ENCODE peak calls at places on chromosome 20, in four cellular contexts. P is HepG2, J is K562, F is GM12878. K is an unnamed sample.

GRCh38 chr20:6746901-6747609 is 20.4 kb upstream of the BMP2 start:
- DNase-seq in P (peak; percentile 25), J (no peak), F (peak; percentile 45), K (no peak)

GRCh38 chr20:18679020-18679419 is 91.2 kb downstream of the DTD1 start:
- DNase-seq in P (no peak), J (no peak), F (no peak), K (no peak)

GRCh38 chr20:21214431-21214830 is 88.5 kb downstream of the KIZ start:
- DNase-seq in P (peak; percentile 18), J (no peak), F (no peak), K (no peak)

GRCh38 chr20:48298851-48299484 is 513.7 kb upstream of the SULF2 start:
- DNase-seq in P (peak; percentile 73), J (no peak), F (no peak), K (no peak)

GRCh38 chr20:38202982-38203293 is 37.9 kb upstream of the TGM2 start:
- DNase-seq in P (no peak), J (no peak), F (no peak), K (no peak)

GRCh38 chr20:24504331-24505285 is 35.2 kb downstream of the SYNDIG1 start:
- DNase-seq in P (no peak), J (no peak), F (no peak), K (peak; percentile 30)

GRCh38 chr20:19492937-19493336 is 265.1 kb upstream of the RIN2 start:
- DNase-seq in P (no peak), J (no peak), F (no peak), K (no peak)

GRCh38 chr20:7379621-7380220 is 560.5 kb downstream of the HAO1 start:
- DNase-seq in P (no peak), J (no peak), F (no peak), K (no peak)

GRCh38 chr20:57901526-57901925 is 191.7 kb upstream of the PMEPA1 start:
- DNase-seq in P (no peak), J (no peak), F (no peak), K (no peak)

GRCh38 chr20:58374906-58375760 is 13.9 kb upstream of the VAPB start:
- DNase-seq in P (no peak), J (no peak), F (no peak), K (peak; percentile 60)

GRCh38 chr20:51384854-51385253 is 157.7 kb downstream of the NFATC2 start:
- DNase-seq in P (no peak), J (no peak), F (no peak), K (no peak)

GRCh38 chr20:13220194-13220856 is 749 bp upstream of the ISM1 start:
- DNase-seq in P (no peak), J (no peak), F (no peak), K (peak; percentile 81)

GRCh38 chr20:23606652-23607049 is 934 bp upstream of the CST9 start:
- DNase-seq in P (peak; percentile 77), J (peak; percentile 67), F (no peak), K (peak; percentile 95)

GRCh38 chr20:44973053-44973452 is 6.7 kb downstream of the STK4 start:
- DNase-seq in P (no peak), J (no peak), F (no peak), K (no peak)

GRCh38 chr20:60262967-60263603 is 304.9 kb downstream of the CDH26 start:
- DNase-seq in P (peak; percentile 29), J (peak; percentile 75), F (no peak), K (peak; percentile 34)

GRCh38 chr20:43975096-43975768 is 60.6 kb downstream of the TOX2 start:
- DNase-seq in P (no peak), J (no peak), F (no peak), K (no peak)

GRCh38 chr20:19888269-19888669 is 128.9 kb upstream of the NAA20 start:
- DNase-seq in P (no peak), J (no peak), F (no peak), K (no peak)

GRCh38 chr20:57977588-57977987 is 250.9 kb downstream of the ANKRD60 start:
- DNase-seq in P (no peak), J (no peak), F (no peak), K (no peak)

GRCh38 chr20:47905628-47906487 is 120.6 kb upstream of the SULF2 start:
- DNase-seq in P (no peak), J (no peak), F (no peak), K (no peak)

GRCh38 chr20:40414843-40415615 is 274.0 kb downstream of the MAFB start:
- DNase-seq in P (no peak), J (no peak), F (no peak), K (no peak)

GRCh38 chr20:22490287-22491187 is 93.8 kb downstream of the FOXA2 start:
- DNase-seq in P (peak; percentile 100), J (no peak), F (no peak), K (no peak)

GRCh38 chr20:9457055-9457454 is 57.3 kb upstream of the LAMP5 start:
- DNase-seq in P (no peak), J (no peak), F (peak; percentile 62), K (no peak)

GRCh38 chr20:9460518-9460917 is 53.9 kb upstream of the LAMP5 start:
- DNase-seq in P (no peak), J (no peak), F (no peak), K (no peak)

GRCh38 chr20:9454781-9455180 is 59.6 kb upstream of the LAMP5 start:
- DNase-seq in P (no peak), J (no peak), F (no peak), K (no peak)

DNA sequence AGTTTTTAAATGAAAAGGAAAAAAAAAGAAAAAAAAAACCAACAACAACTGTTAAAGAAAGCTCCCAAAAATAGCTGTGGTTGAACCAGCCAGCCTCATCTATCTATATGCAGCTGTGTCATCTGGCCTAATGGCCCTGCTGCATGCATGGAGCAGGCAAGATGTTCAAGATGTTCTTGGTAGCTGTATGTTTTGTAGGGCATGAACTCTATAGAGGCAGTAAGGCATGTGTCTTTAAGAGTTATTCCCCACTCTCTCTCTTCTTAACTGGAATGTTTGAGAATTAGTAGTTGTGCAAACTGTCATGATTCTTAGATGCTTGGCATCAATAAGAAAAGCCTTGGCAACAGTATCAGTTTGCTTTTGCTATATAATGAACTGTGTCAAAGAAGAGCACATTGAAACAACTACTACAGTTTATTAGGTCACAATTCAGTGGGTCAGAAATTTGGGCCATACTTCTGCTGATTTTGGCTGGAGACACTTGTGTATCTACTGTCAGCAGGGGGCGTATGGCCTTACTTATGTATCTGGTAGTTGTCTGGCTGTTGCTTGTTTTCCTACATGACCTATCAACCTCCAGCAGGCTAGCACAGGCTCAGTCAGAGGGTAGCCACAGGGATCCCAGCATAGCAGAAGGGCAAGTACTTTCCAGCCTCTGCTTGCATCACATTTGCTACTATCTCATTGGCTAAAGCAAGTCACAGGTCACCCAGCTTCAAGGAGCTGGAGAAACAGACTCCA is 56.1 kb upstream of the LAMP5 start:
- DNase-seq in P (peak; percentile 59), J (no peak), F (peak; percentile 34), K (no peak)
- TF ChIP-seq CTCF in P (peak; percentile 62), J (peak; percentile 15), F (peak; percentile 37), K (no peak)

GRCh38 chr20:35451295-35451694 is 4.1 kb upstream of the CEP250 start:
- DNase-seq in P (no peak), J (no peak), F (no peak), K (no peak)
- TF ChIP-seq BRCA1 in P (no peak), J (no peak), F (no peak), K (no peak)

GRCh38 chr20:3767434-3768341 is at the start of gene ADISSP:
- DNase-seq in P (peak; percentile 99), J (peak; percentile 98), F (peak; percentile 91), K (peak; percentile 97)
- TF ChIP-seq CTCF in P (peak; percentile 74), J (peak; percentile 20), F (peak; percentile 14), K (no peak)

GRCh38 chr20:787827-788226 is 19.5 kb upstream of the SLC52A3 start:
- DNase-seq in P (no peak), J (no peak), F (no peak), K (no peak)

GRCh38 chr20:796916-797315 is 28.6 kb upstream of the SLC52A3 start:
- DNase-seq in P (no peak), J (no peak), F (no peak), K (no peak)

GRCh38 chr20:791056-791455 is 22.8 kb upstream of the SLC52A3 start:
- DNase-seq in P (no peak), J (no peak), F (no peak), K (no peak)

DNA sequence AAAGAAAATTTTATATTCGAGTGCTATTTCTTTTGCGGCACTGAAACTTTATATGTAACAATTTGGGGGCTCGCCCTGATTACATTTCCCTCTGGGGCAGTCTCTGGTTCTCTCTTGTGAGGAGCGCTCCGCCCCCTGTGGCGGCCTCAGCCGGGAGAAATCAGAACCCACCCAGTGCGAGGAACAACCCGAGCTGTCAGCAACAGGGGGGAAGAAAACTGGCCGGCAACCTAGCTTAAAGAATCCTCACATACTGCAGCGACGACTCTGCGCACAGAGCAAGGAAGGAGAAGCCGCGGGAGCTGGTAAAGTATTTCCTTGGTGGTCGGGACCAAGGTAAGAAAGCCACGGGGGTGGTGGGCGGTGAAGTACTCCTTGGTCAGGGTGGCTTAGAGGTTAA is 23.9 kb upstream of the SLC52A3 start:
- DNase-seq in P (no peak), J (no peak), F (no peak), K (no peak)
- TF ChIP-seq BRCA1 in P (no peak), J (no peak), F (no peak), K (no peak)

GRCh38 chr20:17657898-17658647 is 24.0 kb downstream of the RRBP1 start:
- DNase-seq in P (no peak), J (no peak), F (no peak), K (no peak)

GRCh38 chr20:17661121-17661744 is 20.8 kb downstream of the RRBP1 start:
- DNase-seq in P (peak; percentile 83), J (no peak), F (no peak), K (no peak)

GRCh38 chr20:17660667-17661066 is 21.4 kb downstream of the RRBP1 start:
- DNase-seq in P (no peak), J (no peak), F (no peak), K (no peak)

GRCh38 chr20:17658648-17658993 is 23.4 kb downstream of the RRBP1 start:
- DNase-seq in P (no peak), J (no peak), F (no peak), K (no peak)

DNA sequence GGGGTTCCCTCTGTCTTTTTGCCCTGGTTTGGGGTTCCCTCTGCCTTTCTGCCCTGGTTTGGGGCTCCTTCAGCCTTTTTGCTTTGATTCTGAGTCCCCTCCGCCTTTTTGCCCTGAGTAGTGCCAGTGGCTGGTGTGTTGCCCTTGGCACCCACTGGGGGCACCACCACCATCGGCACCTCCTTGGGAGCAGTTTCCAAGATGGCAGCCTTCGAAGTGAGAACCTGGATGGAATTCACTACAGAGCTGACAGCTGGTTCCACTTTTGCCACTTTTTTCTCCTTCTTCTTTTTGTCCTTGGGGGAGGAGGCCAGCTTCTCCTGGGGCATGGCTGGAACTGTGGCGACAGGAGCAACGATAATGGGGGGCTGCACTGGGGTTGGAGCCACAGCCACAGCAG is 22.2 kb downstream of the RRBP1 start:
- DNase-seq in P (no peak), J (no peak), F (no peak), K (no peak)
- TF ChIP-seq CTCF in P (no peak), J (no peak), F (no peak), K (peak; percentile 26)

K was measured in H1.